ENCODE peak calls at places on chromosome 12, in six cellular contexts. N is activated T-helper 1 cell treated with Interleukin-2 at 50 U/mL for 16 hours; A is NT2/D1; D is CD8-positive, alpha-beta memory T cell; G is NAMALWA; R is cardiac fibroblast. B is an unnamed sample.
A peak's percentile ranks its signal among the peaks of the same experiment; 100 is the strongest.

GRCh38 chr12:123388218-123388947 is 4.5 kb downstream of the KMT5A start:
- DNase-seq in N (peak; percentile 64), A (no peak), G (peak; percentile 71), R (peak; percentile 55), D (peak; percentile 75), B (peak; percentile 23)

GRCh38 chr12:127270193-127270592 is 996.8 kb upstream of the TMEM132C start:
- DNase-seq in A (no peak), G (no peak), D (no peak), N (no peak), R (peak; percentile 100), B (peak; percentile 100)

GRCh38 chr12:76883826-76884225 is 5.0 kb upstream of the CSRP2 start:
- DNase-seq in G (no peak), R (peak; percentile 84), A (no peak), D (no peak), N (no peak), B (no peak)

GRCh38 chr12:121467638-121468403 is 67.9 kb downstream of the RNF34 start:
- DNase-seq in R (no peak), D (no peak), G (peak; percentile 30), A (no peak), N (no peak), B (no peak)

GRCh38 chr12:110531741-110532333 is 29.7 kb downstream of the RAD9B start:
- DNase-seq in N (no peak), R (peak; percentile 28), D (no peak), G (no peak), A (no peak), B (peak; percentile 56)

GRCh38 chr12:27780612-27781408 is 774 bp upstream of the MANSC4 start:
- DNase-seq in D (peak; percentile 3), G (peak; percentile 49), R (peak; percentile 80), N (peak; percentile 1), A (peak; percentile 30), B (no peak)

GRCh38 chr12:71848212-71848611 is 8.7 kb downstream of the TBC1D15 start:
- DNase-seq in D (no peak), G (no peak), A (no peak), N (no peak), R (no peak), B (no peak)

GRCh38 chr12:69062838-69063237 is 129.9 kb upstream of the CPM start:
- DNase-seq in N (no peak), G (no peak), R (no peak), A (no peak), D (no peak), B (no peak)

GRCh38 chr12:113888435-113888834 is 77.7 kb downstream of the RBM19 start:
- DNase-seq in N (no peak), D (no peak), A (no peak), R (no peak), G (no peak), B (no peak)

GRCh38 chr12:112855375-112855774 is 51.4 kb upstream of the OAS1 start:
- DNase-seq in G (peak; percentile 31), R (peak; percentile 13), D (no peak), A (peak; percentile 69), N (no peak), B (no peak)

GRCh38 chr12:67697443-67697842 is 48.9 kb downstream of the DYRK2 start:
- DNase-seq in R (no peak), D (no peak), A (no peak), G (no peak), N (no peak), B (no peak)

GRCh38 chr12:19546611-19547162 is 107.4 kb downstream of the AEBP2 start:
- DNase-seq in D (no peak), R (peak; percentile 60), G (no peak), A (no peak), N (no peak), B (no peak)

GRCh38 chr12:64669270-64669842 is 59.1 kb downstream of the RASSF3 start:
- DNase-seq in D (peak; percentile 46), N (peak; percentile 34), R (no peak), G (peak; percentile 73), A (no peak), B (peak; percentile 35)

GRCh38 chr12:19113464-19113863 is 16.1 kb upstream of the PLEKHA5 start:
- DNase-seq in R (no peak), A (no peak), N (no peak), G (no peak), D (no peak), B (no peak)

GRCh38 chr12:122841544-122842321 is 6.5 kb downstream of the HIP1R start:
- DNase-seq in D (no peak), R (peak; percentile 78), G (no peak), A (no peak), N (no peak), B (no peak)

GRCh38 chr12:129605666-129606065 is 298.2 kb downstream of the TMEM132D start:
- DNase-seq in D (no peak), A (no peak), R (no peak), G (no peak), N (no peak), B (no peak)

GRCh38 chr12:79420146-79420618 is 270.6 kb downstream of the PAWR start:
- DNase-seq in D (no peak), G (peak; percentile 48), N (no peak), R (peak; percentile 95), A (peak; percentile 28), B (no peak)

GRCh38 chr12:69630191-69630590 is 19.5 kb upstream of the LRRC10 start:
- DNase-seq in R (peak; percentile 8), G (peak; percentile 20), D (no peak), A (no peak), N (no peak), B (no peak)

B was measured in MV-4-11.